ENCODE peak calls at places on chromosome 2, in six cellular contexts. V is astrocyte of the spinal cord; B is stimulated activated CD4-positive, alpha-beta T cell treated with anti-CD3 and anti-CD28 coated beads, Interleukin-2, amount 100 ng/mL, for 48 hours; J is stimulated activated CD8-positive, alpha-beta memory T cell treated with anti-CD3 and anti-CD28 coated beads, Interleukin-7, amount 100 ng/mL, for 1 hour; A is germinal center; F is AG08395. P is an unnamed sample.

GRCh38 chr2:55365303-55365702 is 54.4 kb downstream of the CCDC88A start:
- DNase-seq in A (peak), F (no peak), B (no peak), J (no peak), V (peak), P (no peak)

GRCh38 chr2:288743-289361 is 961 bp upstream of the ALKAL2 start:
- DNase-seq in A (no peak), V (no peak), J (no peak), B (no peak), F (no peak), P (no peak)

GRCh38 chr2:86788881-86789686 is 1.6 kb downstream of the CD8A start:
- DNase-seq in B (no peak), A (no peak), J (no peak), V (no peak), F (no peak), P (peak)

GRCh38 chr2:143489135-143489534 is 359.9 kb downstream of the ARHGAP15 start:
- DNase-seq in J (no peak), F (peak), V (peak), A (no peak), B (no peak), P (peak)

GRCh38 chr2:178277741-178278197 is 83.5 kb downstream of the OSBPL6 start:
- DNase-seq in V (peak), B (no peak), F (no peak), J (no peak), A (no peak), P (no peak)

GRCh38 chr2:72147303-72147970 is at the start of gene CYP26B1:
- DNase-seq in A (no peak), B (no peak), F (no peak), J (no peak), V (no peak), P (peak)

GRCh38 chr2:24110660-24111303 is 12.4 kb downstream of the PFN4 start:
- DNase-seq in A (no peak), J (no peak), V (no peak), B (no peak), F (no peak), P (no peak)

GRCh38 chr2:9422321-9423099 is 818 bp downstream of the ITGB1BP1 start:
- DNase-seq in B (peak), V (peak), J (peak), A (peak), F (peak), P (peak)

GRCh38 chr2:42190191-42190590 is 21.0 kb downstream of the EML4 start:
- DNase-seq in F (no peak), B (no peak), A (no peak), V (no peak), J (no peak), P (no peak)

GRCh38 chr2:241947401-241947800 is 77.9 kb downstream of the RTP5 start:
- DNase-seq in F (no peak), A (no peak), B (no peak), J (no peak), V (no peak), P (no peak)

GRCh38 chr2:43400508-43400907 is 174.1 kb upstream of the ZFP36L2 start:
- DNase-seq in J (no peak), F (no peak), A (no peak), V (no peak), B (no peak), P (peak)

GRCh38 chr2:173747037-173747436 is 218.1 kb downstream of the SP3 start:
- DNase-seq in B (no peak), V (no peak), A (no peak), J (no peak), F (no peak), P (no peak)

GRCh38 chr2:114769991-114770390 is 327.6 kb downstream of the DPP10 start:
- DNase-seq in A (no peak), F (no peak), J (no peak), B (no peak), V (no peak), P (no peak)

GRCh38 chr2:163043201-163043600 is 204.6 kb upstream of the KCNH7 start:
- DNase-seq in F (no peak), J (no peak), B (no peak), A (no peak), V (no peak), P (no peak)

GRCh38 chr2:217945530-217945929 is 57.3 kb downstream of the TNS1 start:
- DNase-seq in A (no peak), B (no peak), J (no peak), V (no peak), F (no peak), P (no peak)

GRCh38 chr2:50547521-50547920 is 484.4 kb downstream of the NRXN1 start:
- DNase-seq in V (no peak), B (no peak), F (no peak), J (no peak), A (no peak), P (no peak)

GRCh38 chr2:204078003-204078698 is 141.6 kb downstream of the ICOS start:
- DNase-seq in J (no peak), A (no peak), F (no peak), V (no peak), B (no peak), P (no peak)

GRCh38 chr2:231181848-231182247 is 16.6 kb upstream of the ARMC9 start:
- DNase-seq in F (peak), V (peak), B (no peak), J (no peak), A (peak), P (peak)

GRCh38 chr2:226603606-226604005 is 196.0 kb downstream of the IRS1 start:
- DNase-seq in A (no peak), J (no peak), V (no peak), F (no peak), B (no peak), P (no peak)

GRCh38 chr2:30989746-30990145 is 148.5 kb downstream of the GALNT14 start:
- DNase-seq in F (no peak), J (no peak), A (no peak), B (no peak), V (no peak), P (no peak)

GRCh38 chr2:172496096-172496709 is 59.7 kb upstream of the PDK1 start:
- DNase-seq in V (no peak), B (no peak), J (no peak), F (no peak), A (no peak), P (no peak)

GRCh38 chr2:55965966-55966365 is 42.4 kb upstream of the EFEMP1 start:
- DNase-seq in A (no peak), J (no peak), V (peak), F (no peak), B (no peak), P (peak)

GRCh38 chr2:72886505-72887031 is 640 bp upstream of the SPR start:
- DNase-seq in J (no peak), F (no peak), B (no peak), V (no peak), A (no peak), P (no peak)

GRCh38 chr2:158391361-158391760 is 65.2 kb downstream of the CCDC148 start:
- DNase-seq in V (no peak), F (no peak), B (no peak), A (no peak), J (no peak), P (no peak)

GRCh38 chr2:3651686-3652516 is 6.1 kb upstream of the ALLC start:
- DNase-seq in A (peak), J (peak), V (peak), F (peak), B (peak), P (peak)

GRCh38 chr2:235095569-235095968 is 143.8 kb downstream of the SH3BP4 start:
- DNase-seq in J (no peak), B (no peak), A (no peak), V (no peak), F (peak), P (no peak)

GRCh38 chr2:168661404-168661869 is 141.0 kb upstream of the NOSTRIN start:
- DNase-seq in F (no peak), B (no peak), J (no peak), A (no peak), V (peak), P (no peak)

GRCh38 chr2:99635710-99636431 is 146.1 kb upstream of the REV1 start:
- DNase-seq in F (no peak), V (peak), A (no peak), B (no peak), J (no peak), P (peak)

GRCh38 chr2:105669384-105669891 is 75.3 kb upstream of the NCK2 start:
- DNase-seq in J (no peak), F (no peak), B (no peak), V (no peak), A (no peak), P (no peak)

GRCh38 chr2:8851811-8852560 is 14.6 kb upstream of the KIDINS220 start:
- DNase-seq in F (no peak), J (no peak), V (no peak), B (no peak), A (no peak), P (peak)

GRCh38 chr2:210421916-210422315 is 54.6 kb downstream of the LANCL1 start:
- DNase-seq in V (peak), A (no peak), B (no peak), J (no peak), F (no peak), P (peak)

GRCh38 chr2:215751200-215751910 is 262.0 kb downstream of the MREG start:
- DNase-seq in A (no peak), F (peak), J (no peak), B (no peak), V (peak), P (peak)

GRCh38 chr2:187299122-187299906 is 148.7 kb downstream of the CALCRL start:
- DNase-seq in V (peak), A (no peak), J (no peak), F (peak), B (no peak), P (peak)

P was measured in AG20443.